ENCODE peak calls at places on chromosomes 3 and 15, in eight cellular contexts. One of them, this sample, is unnamed.

GRCh38 chr3:187450791-187451190 is 82.6 kb downstream of the RTP4 start:
- DNase-seq in ACHN: no peak
- DNase-seq in ovary: no peak
- DNase-seq in GM23338: no peak
- DNase-seq in NCI-H82: no peak
- DNase-seq in aorta: no peak
- DNase-seq in stimulated activated CD4-positive, alpha-beta T cell treated with anti-CD3 and anti-CD28 coated beads, Interleukin-4, amount 100 ng/mL, for 4 hours: no peak
- DNase-seq in EH: no peak
- DNase-seq in this sample: no peak

GRCh38 chr15:43383070-43383469 is 12.2 kb downstream of the TUBGCP4 start:
- DNase-seq in ovary: no peak
- DNase-seq in aorta: no peak
- DNase-seq in GM23338: no peak
- DNase-seq in NCI-H82: no peak
- DNase-seq in EH: peak
- DNase-seq in ACHN: no peak
- DNase-seq in stimulated activated CD4-positive, alpha-beta T cell treated with anti-CD3 and anti-CD28 coated beads, Interleukin-4, amount 100 ng/mL, for 4 hours: no peak
- DNase-seq in this sample: no peak

GRCh38 chr3:190265126-190265525 is 57.1 kb downstream of the CLDN1 start:
- DNase-seq in stimulated activated CD4-positive, alpha-beta T cell treated with anti-CD3 and anti-CD28 coated beads, Interleukin-4, amount 100 ng/mL, for 4 hours: no peak
- DNase-seq in aorta: no peak
- DNase-seq in GM23338: no peak
- DNase-seq in NCI-H82: no peak
- DNase-seq in EH: peak
- DNase-seq in ACHN: no peak
- DNase-seq in ovary: no peak
- DNase-seq in this sample: no peak

GRCh38 chr15:41988896-41989572 is 16.7 kb upstream of the EHD4 start:
- DNase-seq in ACHN: no peak
- DNase-seq in aorta: no peak
- DNase-seq in stimulated activated CD4-positive, alpha-beta T cell treated with anti-CD3 and anti-CD28 coated beads, Interleukin-4, amount 100 ng/mL, for 4 hours: no peak
- DNase-seq in ovary: no peak
- DNase-seq in GM23338: no peak
- DNase-seq in EH: no peak
- DNase-seq in NCI-H82: no peak
- DNase-seq in this sample: no peak

GRCh38 chr3:42036483-42036823 is 54.7 kb upstream of the TRAK1 start:
- DNase-seq in stimulated activated CD4-positive, alpha-beta T cell treated with anti-CD3 and anti-CD28 coated beads, Interleukin-4, amount 100 ng/mL, for 4 hours: no peak
- DNase-seq in GM23338: no peak
- DNase-seq in ACHN: peak
- DNase-seq in ovary: no peak
- DNase-seq in NCI-H82: no peak
- DNase-seq in aorta: no peak
- DNase-seq in EH: peak
- DNase-seq in this sample: no peak

GRCh38 chr3:107627962-107628542 is 105.3 kb downstream of the BBX start:
- DNase-seq in aorta: no peak
- DNase-seq in EH: no peak
- DNase-seq in stimulated activated CD4-positive, alpha-beta T cell treated with anti-CD3 and anti-CD28 coated beads, Interleukin-4, amount 100 ng/mL, for 4 hours: no peak
- DNase-seq in ACHN: no peak
- DNase-seq in ovary: no peak
- DNase-seq in GM23338: no peak
- DNase-seq in NCI-H82: no peak
- DNase-seq in this sample: no peak

GRCh38 chr3:137845161-137845560 is 81.0 kb downstream of the SOX14 start:
- DNase-seq in NCI-H82: peak
- DNase-seq in GM23338: peak
- DNase-seq in ovary: no peak
- DNase-seq in ACHN: no peak
- DNase-seq in EH: no peak
- DNase-seq in aorta: no peak
- DNase-seq in stimulated activated CD4-positive, alpha-beta T cell treated with anti-CD3 and anti-CD28 coated beads, Interleukin-4, amount 100 ng/mL, for 4 hours: no peak
- DNase-seq in this sample: no peak

GRCh38 chr15:49832421-49832980 is 211.7 kb downstream of the DTWD1 start:
- DNase-seq in ACHN: peak
- DNase-seq in aorta: no peak
- DNase-seq in ovary: no peak
- DNase-seq in stimulated activated CD4-positive, alpha-beta T cell treated with anti-CD3 and anti-CD28 coated beads, Interleukin-4, amount 100 ng/mL, for 4 hours: no peak
- DNase-seq in GM23338: peak
- DNase-seq in NCI-H82: peak
- DNase-seq in EH: no peak
- DNase-seq in this sample: no peak

GRCh38 chr15:86773766-86774165 is 694.1 kb downstream of the AGBL1 start:
- DNase-seq in GM23338: peak
- DNase-seq in ovary: no peak
- DNase-seq in EH: no peak
- DNase-seq in stimulated activated CD4-positive, alpha-beta T cell treated with anti-CD3 and anti-CD28 coated beads, Interleukin-4, amount 100 ng/mL, for 4 hours: no peak
- DNase-seq in ACHN: no peak
- DNase-seq in NCI-H82: peak
- DNase-seq in aorta: no peak
- DNase-seq in this sample: no peak

GRCh38 chr3:149784064-149784704 is 8.2 kb downstream of the ANKUB1 start:
- DNase-seq in ovary: no peak
- DNase-seq in GM23338: no peak
- DNase-seq in stimulated activated CD4-positive, alpha-beta T cell treated with anti-CD3 and anti-CD28 coated beads, Interleukin-4, amount 100 ng/mL, for 4 hours: no peak
- DNase-seq in NCI-H82: no peak
- DNase-seq in EH: peak
- DNase-seq in aorta: no peak
- DNase-seq in ACHN: peak
- DNase-seq in this sample: no peak

GRCh38 chr3:19866751-19867347 is 67.2 kb downstream of the EFHB start:
- DNase-seq in ovary: peak
- DNase-seq in ACHN: peak
- DNase-seq in aorta: no peak
- DNase-seq in GM23338: peak
- DNase-seq in stimulated activated CD4-positive, alpha-beta T cell treated with anti-CD3 and anti-CD28 coated beads, Interleukin-4, amount 100 ng/mL, for 4 hours: no peak
- DNase-seq in NCI-H82: peak
- DNase-seq in EH: peak
- DNase-seq in this sample: peak

GRCh38 chr3:118972974-118973373 is 61.7 kb downstream of the IGSF11 start:
- DNase-seq in NCI-H82: peak
- DNase-seq in GM23338: no peak
- DNase-seq in ovary: no peak
- DNase-seq in ACHN: no peak
- DNase-seq in stimulated activated CD4-positive, alpha-beta T cell treated with anti-CD3 and anti-CD28 coated beads, Interleukin-4, amount 100 ng/mL, for 4 hours: no peak
- DNase-seq in EH: no peak
- DNase-seq in aorta: no peak
- DNase-seq in this sample: no peak

GRCh38 chr3:168062679-168063078 is 33.0 kb downstream of the GOLIM4 start:
- DNase-seq in ovary: no peak
- DNase-seq in stimulated activated CD4-positive, alpha-beta T cell treated with anti-CD3 and anti-CD28 coated beads, Interleukin-4, amount 100 ng/mL, for 4 hours: no peak
- DNase-seq in GM23338: no peak
- DNase-seq in NCI-H82: no peak
- DNase-seq in EH: no peak
- DNase-seq in aorta: no peak
- DNase-seq in ACHN: no peak
- DNase-seq in this sample: no peak

GRCh38 chr3:40615110-40615915 is 90.6 kb downstream of the ZNF621 start:
- DNase-seq in aorta: no peak
- DNase-seq in EH: no peak
- DNase-seq in NCI-H82: peak
- DNase-seq in ovary: no peak
- DNase-seq in ACHN: no peak
- DNase-seq in stimulated activated CD4-positive, alpha-beta T cell treated with anti-CD3 and anti-CD28 coated beads, Interleukin-4, amount 100 ng/mL, for 4 hours: no peak
- DNase-seq in GM23338: peak
- DNase-seq in this sample: no peak

GRCh38 chr15:56806147-56806536 is 72.8 kb upstream of the ZNF280D start:
- DNase-seq in GM23338: no peak
- DNase-seq in aorta: no peak
- DNase-seq in NCI-H82: no peak
- DNase-seq in stimulated activated CD4-positive, alpha-beta T cell treated with anti-CD3 and anti-CD28 coated beads, Interleukin-4, amount 100 ng/mL, for 4 hours: no peak
- DNase-seq in ovary: no peak
- DNase-seq in ACHN: peak
- DNase-seq in EH: no peak
- DNase-seq in this sample: no peak